ENCODE peak calls at places on chromosomes 3 and 15, in ten cellular contexts. One of them, this sample, is unnamed.

GRCh38 chr3:34035775-34036174 is 237.3 kb downstream of the PDCD6IP start:
- DNase-seq in HTR-8/SVneo: no peak
- DNase-seq in activated CD4-positive, alpha-beta T cell treated with anti-CD3 and anti-CD28 coated beads, Interleukin-2, amount 50 U/mL, for 48 hours: no peak
- DNase-seq in RPMI7951: no peak
- DNase-seq in amniotic epithelial cell: no peak
- DNase-seq in amniotic stem cell: no peak
- DNase-seq in body of pancreas: no peak
- DNase-seq in Daoy: no peak
- DNase-seq in MV-4-11: no peak
- DNase-seq in thoracic aorta: no peak
- DNase-seq in this sample: no peak

GRCh38 chr3:184582583-184582982 is 21.0 kb downstream of the EPHB3 start:
- DNase-seq in HTR-8/SVneo: no peak
- DNase-seq in activated CD4-positive, alpha-beta T cell treated with anti-CD3 and anti-CD28 coated beads, Interleukin-2, amount 50 U/mL, for 48 hours: no peak
- DNase-seq in RPMI7951: no peak
- DNase-seq in amniotic epithelial cell: peak
- DNase-seq in amniotic stem cell: no peak
- DNase-seq in body of pancreas: no peak
- DNase-seq in Daoy: no peak
- DNase-seq in MV-4-11: peak
- DNase-seq in thoracic aorta: no peak
- DNase-seq in this sample: no peak

GRCh38 chr3:39269528-39269927 is 10.3 kb downstream of the CX3CR1 start:
- DNase-seq in HTR-8/SVneo: no peak
- DNase-seq in activated CD4-positive, alpha-beta T cell treated with anti-CD3 and anti-CD28 coated beads, Interleukin-2, amount 50 U/mL, for 48 hours: no peak
- DNase-seq in RPMI7951: no peak
- DNase-seq in amniotic epithelial cell: no peak
- DNase-seq in amniotic stem cell: no peak
- DNase-seq in body of pancreas: no peak
- DNase-seq in Daoy: no peak
- DNase-seq in MV-4-11: no peak
- DNase-seq in thoracic aorta: no peak
- DNase-seq in this sample: no peak

GRCh38 chr3:169354774-169355501 is 308.6 kb downstream of the MECOM start:
- DNase-seq in HTR-8/SVneo: no peak
- DNase-seq in activated CD4-positive, alpha-beta T cell treated with anti-CD3 and anti-CD28 coated beads, Interleukin-2, amount 50 U/mL, for 48 hours: no peak
- DNase-seq in RPMI7951: no peak
- DNase-seq in amniotic epithelial cell: no peak
- DNase-seq in amniotic stem cell: no peak
- DNase-seq in body of pancreas: no peak
- DNase-seq in Daoy: no peak
- DNase-seq in MV-4-11: no peak
- DNase-seq in thoracic aorta: no peak
- DNase-seq in this sample: no peak

GRCh38 chr15:75573001-75573400 is 6.1 kb downstream of the PTPN9 start:
- DNase-seq in HTR-8/SVneo: no peak
- DNase-seq in activated CD4-positive, alpha-beta T cell treated with anti-CD3 and anti-CD28 coated beads, Interleukin-2, amount 50 U/mL, for 48 hours: no peak
- DNase-seq in RPMI7951: no peak
- DNase-seq in amniotic epithelial cell: peak
- DNase-seq in amniotic stem cell: peak
- DNase-seq in body of pancreas: no peak
- DNase-seq in Daoy: peak
- DNase-seq in MV-4-11: no peak
- DNase-seq in thoracic aorta: no peak
- DNase-seq in this sample: no peak

GRCh38 chr15:63112871-63113270 is 8.8 kb upstream of the LACTB start:
- DNase-seq in HTR-8/SVneo: no peak
- DNase-seq in activated CD4-positive, alpha-beta T cell treated with anti-CD3 and anti-CD28 coated beads, Interleukin-2, amount 50 U/mL, for 48 hours: no peak
- DNase-seq in RPMI7951: no peak
- DNase-seq in amniotic epithelial cell: no peak
- DNase-seq in amniotic stem cell: no peak
- DNase-seq in body of pancreas: no peak
- DNase-seq in Daoy: no peak
- DNase-seq in MV-4-11: no peak
- DNase-seq in thoracic aorta: no peak
- DNase-seq in this sample: no peak

GRCh38 chr3:43034200-43034599 is 55.1 kb downstream of the GASK1A start:
- DNase-seq in HTR-8/SVneo: no peak
- DNase-seq in activated CD4-positive, alpha-beta T cell treated with anti-CD3 and anti-CD28 coated beads, Interleukin-2, amount 50 U/mL, for 48 hours: no peak
- DNase-seq in RPMI7951: no peak
- DNase-seq in amniotic epithelial cell: no peak
- DNase-seq in amniotic stem cell: no peak
- DNase-seq in body of pancreas: no peak
- DNase-seq in Daoy: no peak
- DNase-seq in MV-4-11: no peak
- DNase-seq in thoracic aorta: no peak
- DNase-seq in this sample: peak

GRCh38 chr3:160951677-160952487 is 153.3 kb downstream of the B3GALNT1 start:
- DNase-seq in HTR-8/SVneo: no peak
- DNase-seq in activated CD4-positive, alpha-beta T cell treated with anti-CD3 and anti-CD28 coated beads, Interleukin-2, amount 50 U/mL, for 48 hours: no peak
- DNase-seq in RPMI7951: no peak
- DNase-seq in amniotic epithelial cell: no peak
- DNase-seq in amniotic stem cell: no peak
- DNase-seq in body of pancreas: no peak
- DNase-seq in Daoy: no peak
- DNase-seq in MV-4-11: no peak
- DNase-seq in thoracic aorta: no peak
- DNase-seq in this sample: no peak

GRCh38 chr3:111324142-111324541 is 217.9 kb upstream of the CD96 start:
- DNase-seq in HTR-8/SVneo: no peak
- DNase-seq in activated CD4-positive, alpha-beta T cell treated with anti-CD3 and anti-CD28 coated beads, Interleukin-2, amount 50 U/mL, for 48 hours: no peak
- DNase-seq in RPMI7951: no peak
- DNase-seq in amniotic epithelial cell: no peak
- DNase-seq in amniotic stem cell: no peak
- DNase-seq in body of pancreas: no peak
- DNase-seq in Daoy: no peak
- DNase-seq in MV-4-11: peak
- DNase-seq in thoracic aorta: no peak
- DNase-seq in this sample: no peak

GRCh38 chr15:99433026-99433756 is 132.6 kb upstream of the MEF2A start:
- DNase-seq in HTR-8/SVneo: no peak
- DNase-seq in activated CD4-positive, alpha-beta T cell treated with anti-CD3 and anti-CD28 coated beads, Interleukin-2, amount 50 U/mL, for 48 hours: no peak
- DNase-seq in RPMI7951: no peak
- DNase-seq in amniotic epithelial cell: no peak
- DNase-seq in amniotic stem cell: no peak
- DNase-seq in body of pancreas: no peak
- DNase-seq in Daoy: no peak
- DNase-seq in MV-4-11: no peak
- DNase-seq in thoracic aorta: no peak
- DNase-seq in this sample: peak

GRCh38 chr15:51195459-51195858 is 100.8 kb upstream of the TNFAIP8L3 start:
- DNase-seq in HTR-8/SVneo: no peak
- DNase-seq in activated CD4-positive, alpha-beta T cell treated with anti-CD3 and anti-CD28 coated beads, Interleukin-2, amount 50 U/mL, for 48 hours: no peak
- DNase-seq in RPMI7951: no peak
- DNase-seq in amniotic epithelial cell: no peak
- DNase-seq in amniotic stem cell: no peak
- DNase-seq in body of pancreas: no peak
- DNase-seq in Daoy: no peak
- DNase-seq in MV-4-11: no peak
- DNase-seq in thoracic aorta: no peak
- DNase-seq in this sample: no peak

GRCh38 chr3:10198761-10199688 is 34.3 kb downstream of the IRAK2 start:
- DNase-seq in HTR-8/SVneo: no peak
- DNase-seq in activated CD4-positive, alpha-beta T cell treated with anti-CD3 and anti-CD28 coated beads, Interleukin-2, amount 50 U/mL, for 48 hours: peak
- DNase-seq in RPMI7951: peak
- DNase-seq in amniotic epithelial cell: peak
- DNase-seq in amniotic stem cell: no peak
- DNase-seq in body of pancreas: peak
- DNase-seq in Daoy: peak
- DNase-seq in MV-4-11: peak
- DNase-seq in thoracic aorta: no peak
- DNase-seq in this sample: no peak

GRCh38 chr3:172138792-172139507 is 99.6 kb downstream of the FNDC3B start:
- DNase-seq in HTR-8/SVneo: no peak
- DNase-seq in activated CD4-positive, alpha-beta T cell treated with anti-CD3 and anti-CD28 coated beads, Interleukin-2, amount 50 U/mL, for 48 hours: peak
- DNase-seq in RPMI7951: peak
- DNase-seq in amniotic epithelial cell: peak
- DNase-seq in amniotic stem cell: no peak
- DNase-seq in body of pancreas: peak
- DNase-seq in Daoy: peak
- DNase-seq in MV-4-11: peak
- DNase-seq in thoracic aorta: no peak
- DNase-seq in this sample: no peak

GRCh38 chr3:169228522-169228921 is 435.0 kb downstream of the MECOM start:
- DNase-seq in HTR-8/SVneo: no peak
- DNase-seq in activated CD4-positive, alpha-beta T cell treated with anti-CD3 and anti-CD28 coated beads, Interleukin-2, amount 50 U/mL, for 48 hours: no peak
- DNase-seq in RPMI7951: no peak
- DNase-seq in amniotic epithelial cell: no peak
- DNase-seq in amniotic stem cell: no peak
- DNase-seq in body of pancreas: no peak
- DNase-seq in Daoy: no peak
- DNase-seq in MV-4-11: no peak
- DNase-seq in thoracic aorta: no peak
- DNase-seq in this sample: no peak

GRCh38 chr15:22873204-22873701 is 34.8 kb downstream of the NIPA2 start:
- DNase-seq in HTR-8/SVneo: peak
- DNase-seq in activated CD4-positive, alpha-beta T cell treated with anti-CD3 and anti-CD28 coated beads, Interleukin-2, amount 50 U/mL, for 48 hours: no peak
- DNase-seq in RPMI7951: peak
- DNase-seq in amniotic epithelial cell: peak
- DNase-seq in amniotic stem cell: no peak
- DNase-seq in body of pancreas: no peak
- DNase-seq in Daoy: peak
- DNase-seq in MV-4-11: no peak
- DNase-seq in thoracic aorta: no peak
- DNase-seq in this sample: no peak

GRCh38 chr15:68436680-68437079 is 4.7 kb upstream of the ITGA11 start:
- DNase-seq in HTR-8/SVneo: no peak
- DNase-seq in activated CD4-positive, alpha-beta T cell treated with anti-CD3 and anti-CD28 coated beads, Interleukin-2, amount 50 U/mL, for 48 hours: no peak
- DNase-seq in RPMI7951: no peak
- DNase-seq in amniotic epithelial cell: no peak
- DNase-seq in amniotic stem cell: no peak
- DNase-seq in body of pancreas: no peak
- DNase-seq in Daoy: no peak
- DNase-seq in MV-4-11: no peak
- DNase-seq in thoracic aorta: no peak
- DNase-seq in this sample: no peak

GRCh38 chr3:43223670-43224364 is 62.5 kb upstream of the SNRK start:
- DNase-seq in HTR-8/SVneo: no peak
- DNase-seq in activated CD4-positive, alpha-beta T cell treated with anti-CD3 and anti-CD28 coated beads, Interleukin-2, amount 50 U/mL, for 48 hours: no peak
- DNase-seq in RPMI7951: no peak
- DNase-seq in amniotic epithelial cell: peak
- DNase-seq in amniotic stem cell: no peak
- DNase-seq in body of pancreas: no peak
- DNase-seq in Daoy: no peak
- DNase-seq in MV-4-11: no peak
- DNase-seq in thoracic aorta: no peak
- DNase-seq in this sample: no peak

GRCh38 chr3:156628836-156629618 is 45.4 kb upstream of the TIPARP start:
- DNase-seq in HTR-8/SVneo: no peak
- DNase-seq in activated CD4-positive, alpha-beta T cell treated with anti-CD3 and anti-CD28 coated beads, Interleukin-2, amount 50 U/mL, for 48 hours: no peak
- DNase-seq in RPMI7951: no peak
- DNase-seq in amniotic epithelial cell: no peak
- DNase-seq in amniotic stem cell: no peak
- DNase-seq in body of pancreas: no peak
- DNase-seq in Daoy: no peak
- DNase-seq in MV-4-11: no peak
- DNase-seq in thoracic aorta: no peak
- DNase-seq in this sample: no peak

GRCh38 chr15:25775317-25775912 is 87.7 kb downstream of the ATP10A start:
- DNase-seq in HTR-8/SVneo: no peak
- DNase-seq in activated CD4-positive, alpha-beta T cell treated with anti-CD3 and anti-CD28 coated beads, Interleukin-2, amount 50 U/mL, for 48 hours: no peak
- DNase-seq in RPMI7951: no peak
- DNase-seq in amniotic epithelial cell: no peak
- DNase-seq in amniotic stem cell: no peak
- DNase-seq in body of pancreas: peak
- DNase-seq in Daoy: peak
- DNase-seq in MV-4-11: peak
- DNase-seq in thoracic aorta: no peak
- DNase-seq in this sample: peak

GRCh38 chr3:14911651-14912050 is 35.7 kb upstream of the NR2C2 start:
- DNase-seq in HTR-8/SVneo: no peak
- DNase-seq in activated CD4-positive, alpha-beta T cell treated with anti-CD3 and anti-CD28 coated beads, Interleukin-2, amount 50 U/mL, for 48 hours: no peak
- DNase-seq in RPMI7951: no peak
- DNase-seq in amniotic epithelial cell: no peak
- DNase-seq in amniotic stem cell: no peak
- DNase-seq in body of pancreas: no peak
- DNase-seq in Daoy: no peak
- DNase-seq in MV-4-11: no peak
- DNase-seq in thoracic aorta: no peak
- DNase-seq in this sample: no peak

GRCh38 chr15:31230630-31231485 is 95.8 kb upstream of the KLF13 start:
- DNase-seq in HTR-8/SVneo: no peak
- DNase-seq in activated CD4-positive, alpha-beta T cell treated with anti-CD3 and anti-CD28 coated beads, Interleukin-2, amount 50 U/mL, for 48 hours: no peak
- DNase-seq in RPMI7951: no peak
- DNase-seq in amniotic epithelial cell: no peak
- DNase-seq in amniotic stem cell: no peak
- DNase-seq in body of pancreas: no peak
- DNase-seq in Daoy: no peak
- DNase-seq in MV-4-11: no peak
- DNase-seq in thoracic aorta: no peak
- DNase-seq in this sample: no peak

GRCh38 chr15:40313531-40314398 is 6.0 kb upstream of the PLCB2 start:
- DNase-seq in HTR-8/SVneo: no peak
- DNase-seq in activated CD4-positive, alpha-beta T cell treated with anti-CD3 and anti-CD28 coated beads, Interleukin-2, amount 50 U/mL, for 48 hours: no peak
- DNase-seq in RPMI7951: peak
- DNase-seq in amniotic epithelial cell: no peak
- DNase-seq in amniotic stem cell: no peak
- DNase-seq in body of pancreas: peak
- DNase-seq in Daoy: peak
- DNase-seq in MV-4-11: peak
- DNase-seq in thoracic aorta: no peak
- DNase-seq in this sample: no peak

GRCh38 chr3:150061288-150062018 is 90.8 kb upstream of the PFN2 start:
- DNase-seq in HTR-8/SVneo: no peak
- DNase-seq in activated CD4-positive, alpha-beta T cell treated with anti-CD3 and anti-CD28 coated beads, Interleukin-2, amount 50 U/mL, for 48 hours: no peak
- DNase-seq in RPMI7951: no peak
- DNase-seq in amniotic epithelial cell: no peak
- DNase-seq in amniotic stem cell: no peak
- DNase-seq in body of pancreas: no peak
- DNase-seq in Daoy: no peak
- DNase-seq in MV-4-11: no peak
- DNase-seq in thoracic aorta: no peak
- DNase-seq in this sample: no peak

GRCh38 chr15:67146214-67146613 is 80.8 kb downstream of the SMAD3 start:
- DNase-seq in HTR-8/SVneo: peak
- DNase-seq in activated CD4-positive, alpha-beta T cell treated with anti-CD3 and anti-CD28 coated beads, Interleukin-2, amount 50 U/mL, for 48 hours: no peak
- DNase-seq in RPMI7951: peak
- DNase-seq in amniotic epithelial cell: peak
- DNase-seq in amniotic stem cell: no peak
- DNase-seq in body of pancreas: peak
- DNase-seq in Daoy: peak
- DNase-seq in MV-4-11: no peak
- DNase-seq in thoracic aorta: no peak
- DNase-seq in this sample: no peak

GRCh38 chr15:25763206-25763880 is 99.8 kb downstream of the ATP10A start:
- DNase-seq in HTR-8/SVneo: no peak
- DNase-seq in activated CD4-positive, alpha-beta T cell treated with anti-CD3 and anti-CD28 coated beads, Interleukin-2, amount 50 U/mL, for 48 hours: no peak
- DNase-seq in RPMI7951: no peak
- DNase-seq in amniotic epithelial cell: no peak
- DNase-seq in amniotic stem cell: no peak
- DNase-seq in body of pancreas: no peak
- DNase-seq in Daoy: peak
- DNase-seq in MV-4-11: peak
- DNase-seq in thoracic aorta: no peak
- DNase-seq in this sample: no peak

GRCh38 chr3:59754456-59754855 is 704.6 kb upstream of the CFAP20DC start:
- DNase-seq in HTR-8/SVneo: no peak
- DNase-seq in activated CD4-positive, alpha-beta T cell treated with anti-CD3 and anti-CD28 coated beads, Interleukin-2, amount 50 U/mL, for 48 hours: no peak
- DNase-seq in RPMI7951: no peak
- DNase-seq in amniotic epithelial cell: no peak
- DNase-seq in amniotic stem cell: no peak
- DNase-seq in body of pancreas: no peak
- DNase-seq in Daoy: no peak
- DNase-seq in MV-4-11: no peak
- DNase-seq in thoracic aorta: no peak
- DNase-seq in this sample: no peak

GRCh38 chr3:95227092-95227491 is 1164.2 kb downstream of the NSUN3 start:
- DNase-seq in HTR-8/SVneo: no peak
- DNase-seq in activated CD4-positive, alpha-beta T cell treated with anti-CD3 and anti-CD28 coated beads, Interleukin-2, amount 50 U/mL, for 48 hours: no peak
- DNase-seq in RPMI7951: no peak
- DNase-seq in amniotic epithelial cell: no peak
- DNase-seq in amniotic stem cell: no peak
- DNase-seq in body of pancreas: no peak
- DNase-seq in Daoy: no peak
- DNase-seq in MV-4-11: no peak
- DNase-seq in thoracic aorta: no peak
- DNase-seq in this sample: no peak

GRCh38 chr3:25458420-25458814 is 30.4 kb downstream of the RARB start:
- DNase-seq in HTR-8/SVneo: no peak
- DNase-seq in activated CD4-positive, alpha-beta T cell treated with anti-CD3 and anti-CD28 coated beads, Interleukin-2, amount 50 U/mL, for 48 hours: no peak
- DNase-seq in RPMI7951: no peak
- DNase-seq in amniotic epithelial cell: no peak
- DNase-seq in amniotic stem cell: no peak
- DNase-seq in body of pancreas: no peak
- DNase-seq in Daoy: no peak
- DNase-seq in MV-4-11: no peak
- DNase-seq in thoracic aorta: no peak
- DNase-seq in this sample: no peak